ENCODE peak calls at places on chromosomes 4 and X, in seven cellular contexts. C is OCI-LY7; R is heart right ventricle; U is SK-N-SH; Y is tibial artery; S is CD8-positive, alpha-beta memory T cell; Q is CD4-positive, alpha-beta memory T cell. A is an unnamed sample. For H3K4me1, the result is how much of the 10 kb centered on the place peaks cover.

GRCh38 chr4:13313856-13314255 is 170.3 kb downstream of the RAB28 start:
- DNase-seq in C (no peak), R (no peak), U (peak), Y (no peak), S (no peak), Q (no peak), A (no peak)

GRCh38 chr4:174882317-174882992 is 35.7 kb upstream of the ADAM29 start:
- DNase-seq in C (no peak), R (no peak), U (no peak), Y (no peak), S (no peak), Q (no peak), A (no peak)

GRCh38 chrX:17047224-17047623 is 100.8 kb downstream of the REPS2 start:
- DNase-seq in C (no peak), R (no peak), U (no peak), Y (no peak), S (no peak), Q (no peak), A (no peak)

GRCh38 chrX:16618422-16618821 is 31.5 kb upstream of the S100G start:
- DNase-seq in C (no peak), R (no peak), U (no peak), Y (no peak), S (no peak), Q (no peak), A (no peak)

GRCh38 chr4:124697441-124697840 is 15.1 kb downstream of the ANKRD50 start:
- DNase-seq in C (no peak), R (no peak), U (no peak), Y (no peak), S (no peak), Q (no peak), A (no peak)

GRCh38 chr4:181618896-181619295 is 624.3 kb upstream of the TENM3 start:
- DNase-seq in C (no peak), R (no peak), U (no peak), Y (no peak), S (no peak), Q (no peak), A (no peak)

GRCh38 chr4:185470503-185471195 is 884 bp downstream of the CCDC110 start:
- DNase-seq in C (peak), R (peak), U (peak), Y (peak), S (peak), Q (peak), A (peak)

GRCh38 chr4:48944252-48944651 is 37.7 kb upstream of the OCIAD2 start:
- DNase-seq in C (no peak), R (no peak), U (no peak), Y (no peak), S (peak), Q (no peak), A (no peak)

GRCh38 chr4:24980064-24980690 is 50.6 kb downstream of the LGI2 start:
- DNase-seq in C (peak), R (peak), U (peak), Y (peak), S (peak), Q (no peak), A (peak)

GRCh38 chr4:113620032-113620431 is 141.5 kb downstream of the CAMK2D start:
- DNase-seq in C (peak), R (no peak), U (no peak), Y (no peak), S (no peak), Q (no peak), A (no peak)

GRCh38 chr4:155809835-155810234 is 51.0 kb downstream of the GUCY1B1 start:
- DNase-seq in C (peak), R (peak), U (peak), Y (no peak), S (peak), Q (no peak), A (no peak)

GRCh38 chrX:153681175-153681574 is 6.6 kb upstream of the SLC6A8 start:
- DNase-seq in C (no peak), R (no peak), U (no peak), Y (no peak), S (no peak), Q (no peak), A (peak)

GRCh38 chr4:51995647-51996046 is 24.5 kb downstream of the LRRC66 start:
- DNase-seq in C (no peak), R (no peak), U (no peak), Y (no peak), S (no peak), Q (no peak), A (peak)

GRCh38 chr4:6349896-6350295 is 80.2 kb downstream of the WFS1 start:
- DNase-seq in C (no peak), R (no peak), U (no peak), Y (no peak), S (no peak), Q (no peak), A (no peak)

GRCh38 chr4:136412708-136413107 is 1119.6 kb downstream of the PCDH18 start:
- DNase-seq in C (no peak), R (no peak), U (no peak), Y (no peak), S (no peak), Q (no peak), A (no peak)

DNA sequence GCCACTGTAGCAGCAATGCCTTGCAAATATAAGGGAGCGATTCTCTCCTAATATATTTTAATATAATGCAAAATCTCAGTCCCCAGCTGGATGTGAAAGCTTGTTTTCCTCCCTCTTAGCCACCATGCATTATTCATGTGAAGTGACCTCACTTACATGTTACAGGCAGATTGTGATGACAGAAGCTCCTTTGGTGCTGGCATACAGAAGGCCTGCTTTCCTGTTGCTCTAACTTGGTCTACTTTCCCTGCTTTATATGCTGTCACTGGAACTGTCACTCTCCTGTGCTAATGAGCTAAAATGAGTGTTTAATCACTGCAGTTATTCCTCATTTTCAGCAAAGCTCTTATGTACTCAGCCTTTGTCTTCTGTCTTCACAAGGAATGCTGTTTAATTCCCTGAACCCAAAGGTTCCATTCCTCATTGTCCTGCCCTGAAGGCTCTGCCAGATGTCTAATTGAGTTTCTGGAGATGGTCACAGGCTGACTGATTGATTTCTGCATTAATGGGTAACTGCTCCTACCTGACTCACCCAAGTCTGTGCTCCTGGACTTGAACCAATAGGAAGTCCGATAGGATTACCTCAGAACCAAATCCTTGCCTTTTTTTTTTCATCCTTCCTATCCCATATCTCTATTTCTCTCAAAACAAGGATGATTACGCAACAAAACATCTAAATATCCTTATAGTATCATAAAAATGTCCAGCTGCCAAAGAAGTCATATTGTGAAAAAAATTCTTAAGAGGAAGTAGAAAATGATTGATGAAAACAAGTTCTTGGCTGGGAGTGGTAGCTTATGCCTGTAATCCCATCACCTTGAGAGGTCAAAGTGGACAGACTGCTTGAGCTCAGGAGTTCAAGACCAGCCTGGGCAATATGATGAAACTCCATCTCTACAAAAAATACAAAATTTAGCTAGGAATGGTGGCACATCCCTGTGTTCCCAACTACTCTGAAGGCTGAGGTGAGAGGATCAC is 577.9 kb downstream of the KLHL13 start:
- DNase-seq in C (no peak), R (no peak), U (no peak), Y (no peak), S (no peak), Q (no peak), A (no peak)
- H3K4me1 ChIP-seq in C (under half), R (under half), U (under half), Y (under half), S (under half), Q (under half), A (under half)

GRCh38 chrX:38560776-38561125 is 591 bp upstream of the TSPAN7 start:
- DNase-seq in C (no peak), R (no peak), U (no peak), Y (no peak), S (no peak), Q (no peak), A (no peak)
- H3K4me3 ChIP-seq in C (no peak), R (peak), U (peak), Y (peak), S (peak), Q (peak), A (peak)

DNA sequence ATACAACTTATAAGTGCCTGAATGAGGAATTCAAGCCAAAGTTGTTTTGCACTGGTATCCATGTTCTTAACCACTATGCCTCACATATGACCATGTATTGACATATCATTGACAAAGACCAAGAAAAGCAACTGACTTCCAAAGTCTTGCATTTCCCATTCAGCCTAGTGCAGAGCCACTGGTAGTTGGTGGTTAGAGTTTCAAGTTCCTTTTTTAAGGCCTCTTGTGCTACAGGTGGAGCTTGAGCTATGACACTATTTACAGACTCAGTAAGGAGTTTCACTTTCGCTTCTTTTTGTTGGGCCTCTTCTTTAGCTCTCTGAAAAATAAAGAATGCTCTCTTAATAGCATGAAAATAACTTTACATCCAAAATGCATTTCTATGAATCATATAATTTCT is 763.0 kb downstream of the DMD start:
- DNase-seq in C (peak), R (no peak), U (no peak), Y (no peak), S (peak), Q (no peak), A (no peak)
- H3K4me1 ChIP-seq in C (half or more), R (under half), U (under half), Y (under half), S (under half), Q (under half), A (under half)

GRCh38 chrX:9351112-9351511 is 113.7 kb upstream of the TBL1X start:
- DNase-seq in C (no peak), R (no peak), U (no peak), Y (no peak), S (no peak), Q (no peak), A (no peak)

GRCh38 chrX:9352243-9352642 is 112.6 kb upstream of the TBL1X start:
- DNase-seq in C (peak), R (no peak), U (no peak), Y (no peak), S (no peak), Q (no peak), A (no peak)

GRCh38 chrX:9355739-9356138 is 109.1 kb upstream of the TBL1X start:
- DNase-seq in C (no peak), R (no peak), U (no peak), Y (no peak), S (no peak), Q (no peak), A (no peak)

GRCh38 chrX:9354918-9355317 is 109.9 kb upstream of the TBL1X start:
- DNase-seq in C (no peak), R (no peak), U (no peak), Y (no peak), S (no peak), Q (no peak), A (no peak)

GRCh38 chrX:9352683-9353430 is 112.0 kb upstream of the TBL1X start:
- DNase-seq in C (peak), R (no peak), U (no peak), Y (no peak), S (peak), Q (peak), A (no peak)
- H3K4me3 ChIP-seq in C (no peak), R (no peak), U (no peak), Y (no peak), S (peak), Q (no peak), A (no peak)

GRCh38 chr4:123345924-123346300 is 50.7 kb upstream of the SPRY1 start:
- DNase-seq in C (no peak), R (no peak), U (no peak), Y (no peak), S (no peak), Q (no peak), A (no peak)
- H3K4me1 ChIP-seq in C (under half), R (under half), U (under half), Y (under half), S (under half), Q (under half), A (under half)

GRCh38 chr4:63841266-63841665 is 568.0 kb downstream of the TECRL start:
- DNase-seq in C (no peak), R (no peak), U (no peak), Y (no peak), S (no peak), Q (no peak), A (no peak)
- H3K4me3 ChIP-seq in C (no peak), R (no peak), U (no peak), Y (no peak), S (no peak), Q (no peak), A (no peak)

GRCh38 chr4:147820975-147821374 is 89.1 kb downstream of the ARHGAP10 start:
- DNase-seq in C (no peak), R (no peak), U (no peak), Y (no peak), S (no peak), Q (no peak), A (no peak)
- H3K4me1 ChIP-seq in C (under half), R (half or more), U (under half), Y (under half), S (under half), Q (under half), A (under half)

GRCh38 chr4:613126-613525 is 12.2 kb upstream of the PDE6B start:
- DNase-seq in C (no peak), R (no peak), U (no peak), Y (peak), S (no peak), Q (no peak), A (no peak)
- H3K4me3 ChIP-seq in C (no peak), R (no peak), U (no peak), Y (no peak), S (no peak), Q (no peak), A (no peak)